ENCODE peak calls at places on chromosomes 12 and 14, in nine cellular contexts. M, V, N, P, L, B, J, T and Y are unnamed samples.
A peak's percentile ranks its signal among the peaks of the same experiment; 100 is the strongest.

GRCh38 chr14:34997762-34998161 is 15.0 kb downstream of the SRP54 start:
- DNase-seq in M (no peak), V (no peak), N (no peak), P (no peak), L (no peak), B (no peak), J (no peak), T (no peak), Y (no peak)

GRCh38 chr12:120109570-120110267 is 6.8 kb downstream of the RAB35 start:
- DNase-seq in M (no peak), V (no peak), N (no peak), P (no peak), L (no peak), B (no peak), J (no peak), T (no peak), Y (no peak)

GRCh38 chr12:78711954-78712353 is 152.6 kb upstream of the SYT1 start:
- DNase-seq in M (no peak), V (no peak), N (no peak), P (no peak), L (no peak), B (no peak), J (no peak), T (no peak), Y (no peak)

GRCh38 chr12:49636979-49637378 is 13.6 kb downstream of the PRPF40B start:
- DNase-seq in M (peak; percentile 76), V (peak; percentile 74), N (peak; percentile 63), P (peak; percentile 67), L (peak; percentile 65), B (peak; percentile 84), J (peak; percentile 67), T (no peak), Y (peak; percentile 46)

GRCh38 chr14:52563120-52563519 is 10.5 kb downstream of the GPR137C start:
- DNase-seq in M (peak; percentile 51), V (no peak), N (no peak), P (peak; percentile 35), L (no peak), B (no peak), J (no peak), T (no peak), Y (no peak)

GRCh38 chr14:26444745-26445144 is 153.1 kb downstream of the NOVA1 start:
- DNase-seq in M (no peak), V (no peak), N (no peak), P (no peak), L (no peak), B (peak; percentile 78), J (peak; percentile 71), T (no peak), Y (peak; percentile 51)

GRCh38 chr14:22071001-22071400 is 397.4 kb upstream of the OR4E1 start:
- DNase-seq in M (no peak), V (no peak), N (no peak), P (no peak), L (peak; percentile 21), B (no peak), J (no peak), T (no peak), Y (no peak)

GRCh38 chr12:125021096-125021495 is 27.7 kb downstream of the BRI3BP start:
- DNase-seq in M (no peak), V (no peak), N (no peak), P (no peak), L (no peak), B (no peak), J (no peak), T (no peak), Y (no peak)

GRCh38 chr14:68695326-68695768 is 97.5 kb downstream of the ZFP36L1 start:
- DNase-seq in M (peak; percentile 99), V (no peak), N (no peak), P (peak; percentile 100), L (no peak), B (no peak), J (no peak), T (no peak), Y (no peak)

GRCh38 chr12:112755507-112755906 is 36.0 kb upstream of the RPH3A start:
- DNase-seq in M (no peak), V (no peak), N (no peak), P (no peak), L (no peak), B (no peak), J (no peak), T (no peak), Y (no peak)

DNA sequence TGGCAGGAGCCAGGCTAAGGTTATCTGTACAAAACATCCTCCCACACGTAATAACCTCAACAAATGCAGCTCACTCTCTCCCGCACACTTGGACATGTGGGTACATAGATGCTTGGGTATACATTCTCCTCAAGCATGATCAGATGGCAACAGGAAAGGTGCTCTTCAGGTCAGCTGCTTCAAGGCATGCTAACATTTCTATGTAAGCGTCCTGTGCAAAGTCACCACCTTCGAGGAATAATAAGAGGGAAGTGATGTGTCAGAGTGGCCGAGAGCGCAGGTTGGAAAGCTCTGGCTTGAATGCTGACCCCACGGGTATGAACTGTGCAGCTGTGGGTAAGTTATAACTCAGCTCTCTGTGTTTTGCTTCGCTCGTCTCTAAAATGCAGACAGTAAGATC is 24.2 kb upstream of the SLC6A12 start:
- DNase-seq in M (no peak), V (no peak), N (no peak), P (no peak), L (no peak), B (no peak), J (no peak), T (no peak), Y (no peak)
- TF ChIP-seq CTCF in M (no peak), V (no peak), N (no peak), P (no peak), L (no peak), B (no peak), J (no peak), T (no peak), Y (no peak)

GRCh38 chr12:40583743-40584142 is 108.5 kb upstream of the CNTN1 start:
- DNase-seq in M (no peak), V (no peak), N (no peak), P (no peak), L (no peak), B (no peak), J (no peak), T (no peak), Y (no peak)

GRCh38 chr12:40581889-40582288 is 110.3 kb upstream of the CNTN1 start:
- DNase-seq in M (no peak), V (no peak), N (no peak), P (no peak), L (no peak), B (no peak), J (no peak), T (no peak), Y (no peak)

GRCh38 chr12:40573024-40573423 is 119.2 kb upstream of the CNTN1 start:
- DNase-seq in M (no peak), V (no peak), N (no peak), P (no peak), L (no peak), B (no peak), J (no peak), T (no peak), Y (no peak)

GRCh38 chr12:40580346-40580745 is 111.9 kb upstream of the CNTN1 start:
- DNase-seq in M (no peak), V (peak; percentile 43), N (no peak), P (no peak), L (no peak), B (no peak), J (no peak), T (no peak), Y (no peak)

GRCh38 chr12:40577834-40578233 is 114.4 kb upstream of the CNTN1 start:
- DNase-seq in M (no peak), V (no peak), N (no peak), P (no peak), L (no peak), B (no peak), J (no peak), T (no peak), Y (no peak)
- TF ChIP-seq CTCF in M (no peak), V (no peak), N (no peak), P (no peak), L (no peak), B (no peak), J (no peak), T (no peak), Y (no peak)

DNA sequence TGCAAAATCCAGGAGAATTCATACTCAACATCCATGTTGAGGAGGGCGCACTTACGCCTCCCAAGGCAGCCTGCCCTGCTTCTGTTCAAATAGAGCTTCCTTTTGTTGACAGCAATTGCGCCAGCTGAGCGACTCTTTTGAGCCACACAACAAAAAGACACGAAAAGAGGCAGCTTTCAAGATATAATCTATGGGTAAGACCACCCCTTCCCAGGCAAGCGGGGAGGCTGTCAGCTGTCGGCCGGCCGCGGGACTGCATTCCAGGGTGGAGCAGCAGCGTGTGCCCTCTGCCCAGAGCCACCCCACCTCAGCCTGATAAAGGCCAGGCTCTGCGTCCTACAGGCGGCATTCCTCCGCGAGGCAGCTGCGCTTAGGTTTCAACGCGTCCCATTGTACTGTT is 15.8 kb upstream of the STAB2 start:
- DNase-seq in M (no peak), V (no peak), N (peak; percentile 73), P (no peak), L (peak; percentile 42), B (peak; percentile 89), J (peak; percentile 84), T (peak; percentile 57), Y (peak; percentile 63)
- TF ChIP-seq CTCF in M (peak; percentile 12), V (no peak), N (no peak), P (no peak), L (no peak), B (peak; percentile 47), J (peak; percentile 8), T (no peak), Y (no peak)

GRCh38 chr14:31268216-31268615 is 60.6 kb upstream of the HECTD1 start:
- DNase-seq in M (no peak), V (no peak), N (no peak), P (peak; percentile 72), L (no peak), B (no peak), J (no peak), T (no peak), Y (no peak)

GRCh38 chr14:31269599-31270195 is 62.1 kb upstream of the HECTD1 start:
- DNase-seq in M (no peak), V (no peak), N (no peak), P (peak; percentile 23), L (no peak), B (no peak), J (no peak), T (no peak), Y (no peak)

GRCh38 chr14:31271648-31272047 is 64.1 kb upstream of the HECTD1 start:
- DNase-seq in M (no peak), V (no peak), N (no peak), P (no peak), L (no peak), B (no peak), J (no peak), T (no peak), Y (no peak)

GRCh38 chr14:31266437-31267331 is 59.1 kb upstream of the HECTD1 start:
- DNase-seq in M (no peak), V (no peak), N (no peak), P (no peak), L (no peak), B (no peak), J (no peak), T (no peak), Y (no peak)

DNA sequence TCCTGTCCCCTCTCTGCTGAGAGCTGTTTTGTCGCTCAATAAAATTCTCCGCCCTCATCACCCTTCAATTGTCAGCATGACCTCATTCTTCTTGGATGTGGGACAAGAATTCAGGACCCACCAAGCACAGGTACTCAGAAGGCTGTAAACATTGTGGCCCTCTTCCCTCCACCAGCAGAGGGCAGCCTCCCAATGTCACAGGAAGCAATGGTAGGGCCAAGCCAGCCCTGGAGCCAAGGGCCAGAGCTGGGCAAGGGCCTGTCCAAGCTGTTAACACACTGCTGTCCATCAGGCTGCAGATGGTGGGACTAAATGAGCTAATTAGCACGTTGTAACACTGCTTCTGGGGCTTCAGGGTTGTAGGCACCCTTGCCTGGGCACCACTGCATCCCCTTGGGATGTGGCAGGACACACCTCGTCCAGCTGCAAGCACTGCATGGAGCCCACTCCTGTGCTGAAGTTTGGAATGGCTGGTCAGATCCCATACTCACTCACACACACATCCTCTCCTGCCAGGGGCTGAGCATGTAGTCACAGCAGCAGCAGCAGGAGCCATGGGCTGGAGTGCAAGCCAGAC is 62.7 kb upstream of the HECTD1 start:
- DNase-seq in M (no peak), V (no peak), N (peak; percentile 52), P (no peak), L (no peak), B (peak; percentile 65), J (no peak), T (no peak), Y (no peak)
- TF ChIP-seq CTCF in M (peak; percentile 43), V (no peak), N (peak; percentile 21), P (peak; percentile 34), L (no peak), B (peak; percentile 28), J (no peak), T (no peak), Y (no peak)